ENCODE peak calls at places on chromosomes 5 and 9, in eight cellular contexts. A, Q, Z, D, V, C, J and E are unnamed samples.

GRCh38 chr5:60677831-60678664 is 21.9 kb downstream of the DEPDC1B start:
- DNase-seq in A (no peak), Q (no peak), Z (no peak), D (no peak), V (no peak), C (peak; percentile 43), J (peak; percentile 58), E (peak; percentile 79)

GRCh38 chr5:93580387-93581100 is 475 bp downstream of the NR2F1-AS1 start:
- DNase-seq in A (peak; percentile 31), Q (no peak), Z (no peak), D (no peak), V (no peak), C (no peak), J (peak; percentile 63), E (no peak)

GRCh38 chr9:135884328-135885035 is 22.9 kb downstream of the CAMSAP1 start:
- DNase-seq in A (no peak), Q (no peak), Z (no peak), D (no peak), V (no peak), C (no peak), J (peak; percentile 86), E (no peak)

GRCh38 chr9:63859475-63860215 is 1425.4 kb downstream of the FOXD4L5 start:
- DNase-seq in A (no peak), Q (peak; percentile 28), Z (peak; percentile 61), D (peak; percentile 10), V (peak; percentile 42), C (no peak), J (no peak), E (peak; percentile 2)

GRCh38 chr9:7210854-7211637 is 453.3 kb downstream of the KDM4C start:
- DNase-seq in A (no peak), Q (no peak), Z (no peak), D (no peak), V (no peak), C (no peak), J (no peak), E (no peak)

GRCh38 chr9:107732781-107733529 is 243.4 kb upstream of the KLF4 start:
- DNase-seq in A (no peak), Q (peak; percentile 57), Z (peak; percentile 46), D (peak; percentile 75), V (peak; percentile 48), C (no peak), J (peak; percentile 73), E (no peak)

GRCh38 chr5:43386960-43387362 is 25.2 kb downstream of the CCL28 start:
- DNase-seq in A (no peak), Q (no peak), Z (no peak), D (no peak), V (no peak), C (peak; percentile 33), J (peak; percentile 16), E (no peak)

GRCh38 chr5:133225671-133226152 is 173.9 kb downstream of the HSPA4 start:
- DNase-seq in A (no peak), Q (peak; percentile 48), Z (peak; percentile 42), D (peak; percentile 87), V (no peak), C (no peak), J (peak; percentile 70), E (peak; percentile 23)

GRCh38 chr5:152514827-152515397 is 109.8 kb upstream of the NMUR2 start:
- DNase-seq in A (no peak), Q (no peak), Z (no peak), D (no peak), V (no peak), C (peak; percentile 12), J (peak; percentile 11), E (no peak)

GRCh38 chr9:95078934-95079333 is 238.6 kb downstream of the FANCC start:
- DNase-seq in A (no peak), Q (no peak), Z (peak; percentile 37), D (peak; percentile 21), V (no peak), C (peak; percentile 14), J (no peak), E (no peak)

GRCh38 chr9:117616436-117616835 is 87.8 kb upstream of the TLR4 start:
- DNase-seq in A (peak; percentile 15), Q (no peak), Z (no peak), D (no peak), V (no peak), C (no peak), J (no peak), E (no peak)

GRCh38 chr9:112103405-112103804 is 71.7 kb downstream of the SUSD1 start:
- DNase-seq in A (no peak), Q (no peak), Z (no peak), D (no peak), V (no peak), C (no peak), J (no peak), E (no peak)
- TF ChIP-seq CTCF in A (no peak), Q (no peak), Z (no peak), D (no peak), V (no peak), C (no peak), J (no peak), E (no peak)

GRCh38 chr9:68947015-68947414 is 66.9 kb downstream of the PRKACG start:
- DNase-seq in A (no peak), Q (no peak), Z (no peak), D (no peak), V (no peak), C (no peak), J (no peak), E (no peak)

GRCh38 chr9:68950188-68950587 is 63.7 kb downstream of the PRKACG start:
- DNase-seq in A (no peak), Q (no peak), Z (no peak), D (no peak), V (no peak), C (no peak), J (no peak), E (no peak)

GRCh38 chr9:68950689-68951088 is 63.2 kb downstream of the PRKACG start:
- DNase-seq in A (no peak), Q (no peak), Z (no peak), D (no peak), V (no peak), C (no peak), J (no peak), E (no peak)

GRCh38 chr9:68947842-68948569 is 65.9 kb downstream of the PRKACG start:
- DNase-seq in A (no peak), Q (no peak), Z (no peak), D (no peak), V (no peak), C (no peak), J (no peak), E (no peak)

DNA sequence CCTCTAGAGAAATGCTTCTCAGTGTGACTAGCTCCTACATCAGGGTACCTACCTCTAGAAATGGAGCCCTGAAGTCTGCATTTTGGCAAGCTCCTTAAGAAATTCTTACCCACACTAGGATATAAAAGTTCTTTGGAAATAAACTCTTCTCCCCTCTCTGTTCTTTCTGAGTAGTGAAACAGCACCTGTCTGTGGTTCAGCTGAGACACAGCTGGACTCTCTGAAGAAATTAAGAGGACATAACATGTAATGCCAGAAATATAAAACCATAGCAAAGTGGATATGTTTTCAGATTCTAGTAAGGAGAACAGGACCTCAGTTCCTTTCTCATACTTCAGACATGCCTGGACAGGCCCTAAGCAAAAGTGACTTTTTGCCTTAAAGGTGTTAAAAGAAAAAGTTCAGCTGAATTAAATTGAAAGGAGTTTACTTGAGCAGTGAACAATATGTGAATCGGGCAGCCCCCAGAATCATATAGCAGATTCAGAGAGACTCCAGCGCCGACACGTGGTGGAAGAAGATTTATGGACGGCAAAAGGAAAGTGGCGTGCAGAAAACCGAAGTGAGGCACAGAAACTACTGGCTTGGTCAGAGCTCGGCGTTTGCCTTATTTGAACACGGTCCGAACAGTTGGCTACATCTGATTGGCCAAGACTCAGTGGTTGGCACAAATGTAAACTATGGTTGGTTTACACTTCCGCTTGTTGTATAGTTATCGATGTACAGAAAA is 64.5 kb downstream of the PRKACG start:
- DNase-seq in A (no peak), Q (peak; percentile 12), Z (peak; percentile 29), D (no peak), V (peak; percentile 65), C (no peak), J (no peak), E (no peak)
- TF ChIP-seq CTCF in A (no peak), Q (peak; percentile 38), Z (no peak), D (no peak), V (peak; percentile 15), C (peak; percentile 45), J (peak; percentile 9), E (no peak)

DNA sequence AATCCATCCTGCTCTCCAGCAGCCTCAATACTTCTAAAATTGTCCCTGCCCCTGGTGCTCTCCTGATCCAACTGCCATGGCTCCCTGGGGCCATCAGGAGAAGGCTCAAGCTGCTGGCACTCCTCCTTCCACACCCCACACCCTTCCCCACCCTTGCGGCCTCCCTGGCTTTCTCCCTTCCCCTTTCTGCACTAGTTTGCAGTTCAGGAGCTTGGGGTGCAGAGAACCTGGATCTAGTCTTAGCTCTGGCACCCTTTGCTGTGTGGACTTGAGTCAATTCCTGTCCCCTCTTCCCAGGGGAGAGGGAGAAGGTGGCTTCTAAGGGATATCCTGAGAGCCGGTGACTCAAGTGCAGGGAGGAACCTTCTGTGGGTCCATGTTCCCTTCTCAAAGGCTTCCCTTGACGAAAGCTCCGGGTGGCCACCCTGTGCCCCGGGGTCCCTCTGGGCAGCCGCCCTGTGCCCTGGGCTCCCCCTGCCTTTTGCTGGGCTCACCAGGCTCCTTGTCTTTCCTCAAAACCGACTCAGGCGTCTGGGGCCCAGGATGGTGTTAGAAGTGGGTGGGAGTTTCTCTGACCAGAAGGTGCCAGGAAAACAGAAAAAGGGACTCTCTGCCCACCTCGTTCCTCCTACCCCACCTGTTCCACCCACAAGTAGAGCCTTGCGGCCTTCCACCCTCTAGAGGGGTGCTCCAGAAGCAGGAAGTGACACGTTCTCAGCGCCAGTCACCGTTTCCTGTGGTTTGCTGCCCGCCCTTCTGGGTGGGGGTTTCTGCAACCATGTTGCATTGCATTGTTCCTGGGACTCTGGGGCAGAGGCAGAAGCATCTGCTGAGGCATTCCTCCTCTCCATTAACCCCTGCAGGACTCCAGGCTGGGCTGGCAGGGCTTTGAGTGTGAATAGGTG is 15.0 kb downstream of the GLIPR2 start:
- DNase-seq in A (no peak), Q (peak; percentile 54), Z (no peak), D (no peak), V (no peak), C (peak; percentile 72), J (peak; percentile 64), E (peak; percentile 89)
- TF ChIP-seq CTCF in A (no peak), Q (no peak), Z (no peak), D (no peak), V (no peak), C (no peak), J (no peak), E (no peak)

GRCh38 chr9:79692857-79693571 is 121.2 kb downstream of the TLE4 start:
- DNase-seq in A (no peak), Q (no peak), Z (no peak), D (no peak), V (no peak), C (no peak), J (peak; percentile 33), E (no peak)

GRCh38 chr9:79689576-79689975 is 117.8 kb downstream of the TLE4 start:
- DNase-seq in A (no peak), Q (no peak), Z (no peak), D (no peak), V (no peak), C (no peak), J (no peak), E (no peak)

GRCh38 chr9:79693750-79694149 is 122.0 kb downstream of the TLE4 start:
- DNase-seq in A (no peak), Q (no peak), Z (no peak), D (no peak), V (no peak), C (no peak), J (no peak), E (no peak)

GRCh38 chr9:79694208-79694607 is 122.4 kb downstream of the TLE4 start:
- DNase-seq in A (no peak), Q (no peak), Z (no peak), D (no peak), V (no peak), C (no peak), J (no peak), E (no peak)

GRCh38 chr9:79691496-79691895 is 119.7 kb downstream of the TLE4 start:
- DNase-seq in A (no peak), Q (no peak), Z (no peak), D (no peak), V (no peak), C (no peak), J (no peak), E (no peak)
- TF ChIP-seq CTCF in A (no peak), Q (no peak), Z (no peak), D (no peak), V (no peak), C (no peak), J (no peak), E (no peak)